ENCODE peak calls at places on chromosomes 16 and 17, in six cellular contexts. E is WTC11, R is osteocyte, V is neural crest cell, H is body of pancreas, G is epithelial cell of proximal tubule. C is an unnamed sample.

GRCh38 chr17:45006927-45007461 is 38.9 kb upstream of the C1QL1 start:
- DNase-seq in E (peak; percentile 43), R (no peak), V (no peak), H (no peak), G (no peak), C (no peak)

GRCh38 chr17:50935201-50936124 is 69.3 kb upstream of the TOB1 start:
- DNase-seq in E (no peak), R (no peak), V (no peak), H (peak; percentile 98), G (peak; percentile 75), C (no peak)

GRCh38 chr17:41663451-41664171 is 25.1 kb upstream of the EIF1 start:
- DNase-seq in E (no peak), R (no peak), V (no peak), H (no peak), G (no peak), C (no peak)

GRCh38 chr16:16071631-16072244 is 122.3 kb downstream of the ABCC1 start:
- DNase-seq in E (no peak), R (no peak), V (no peak), H (peak; percentile 88), G (no peak), C (no peak)

GRCh38 chr16:50038756-50039529 is 13.9 kb downstream of the CNEP1R1 start:
- DNase-seq in E (peak; percentile 17), R (no peak), V (no peak), H (peak; percentile 73), G (no peak), C (no peak)

GRCh38 chr16:27999687-28000086 is 63.8 kb downstream of the GSG1L start:
- DNase-seq in E (no peak), R (no peak), V (no peak), H (no peak), G (no peak), C (no peak)

GRCh38 chr16:67926181-67926742 is 5.4 kb downstream of the CTRL start:
- DNase-seq in E (peak; percentile 40), R (no peak), V (no peak), H (peak; percentile 89), G (no peak), C (no peak)

GRCh38 chr17:55348749-55349354 is 72.8 kb downstream of the MMD start:
- DNase-seq in E (peak; percentile 31), R (peak; percentile 81), V (peak; percentile 46), H (peak; percentile 44), G (no peak), C (no peak)

GRCh38 chr17:79864147-79864546 is 24.9 kb upstream of the CBX4 start:
- DNase-seq in E (no peak), R (no peak), V (no peak), H (no peak), G (no peak), C (no peak)

GRCh38 chr17:4945176-4945943 is 3.0 kb downstream of the PFN1 start:
- DNase-seq in E (no peak), R (no peak), V (no peak), H (peak; percentile 81), G (no peak), C (peak; percentile 63)

GRCh38 chr17:41650794-41651624 is 26.6 kb upstream of the KRT17 start:
- DNase-seq in E (no peak), R (no peak), V (no peak), H (no peak), G (no peak), C (no peak)

GRCh38 chr17:60902399-60902798 is 224.7 kb downstream of the BCAS3 start:
- DNase-seq in E (no peak), R (no peak), V (no peak), H (no peak), G (no peak), C (no peak)

GRCh38 chr16:22006636-22007035 is 1.3 kb upstream of the MOSMO start:
- DNase-seq in E (no peak), R (no peak), V (no peak), H (no peak), G (no peak), C (no peak)

GRCh38 chr16:66127459-66128362 is 238.8 kb upstream of the CDH5 start:
- DNase-seq in E (peak; percentile 33), R (no peak), V (peak; percentile 6), H (peak; percentile 5), G (no peak), C (no peak)

GRCh38 chr16:2091722-2092620 is 43.7 kb downstream of the PKD1 start:
- DNase-seq in E (peak; percentile 50), R (no peak), V (no peak), H (no peak), G (no peak), C (no peak)

GRCh38 chr16:59611556-59611955 is 877.4 kb upstream of the GOT2 start:
- DNase-seq in E (no peak), R (no peak), V (no peak), H (no peak), G (no peak), C (no peak)

GRCh38 chr17:82520041-82520910 is 744 bp downstream of the FOXK2 start:
- DNase-seq in E (peak; percentile 29), R (no peak), V (peak; percentile 18), H (no peak), G (no peak), C (peak; percentile 55)

GRCh38 chr16:49183911-49184310 is 97.7 kb downstream of the CBLN1 start:
- DNase-seq in E (peak; percentile 71), R (no peak), V (peak; percentile 9), H (peak; percentile 20), G (no peak), C (no peak)

GRCh38 chr16:56203052-56203451 is 11.8 kb downstream of the GNAO1 start:
- DNase-seq in E (peak; percentile 45), R (no peak), V (no peak), H (no peak), G (no peak), C (no peak)

GRCh38 chr17:80859004-80859941 is 132.4 kb upstream of the CHMP6 start:
- DNase-seq in E (no peak), R (no peak), V (no peak), H (peak; percentile 62), G (peak; percentile 41), C (no peak)

GRCh38 chr17:80212109-80212508 is 8.0 kb downstream of the SGSH start:
- DNase-seq in E (no peak), R (no peak), V (no peak), H (no peak), G (no peak), C (no peak)

GRCh38 chr17:59621771-59622170 is 2.1 kb downstream of the CLTC start:
- DNase-seq in E (no peak), R (no peak), V (no peak), H (no peak), G (no peak), C (no peak)
- TF ChIP-seq CTCF in E (no peak), R (no peak), V (no peak), H (no peak), G (no peak), C (no peak)

DNA sequence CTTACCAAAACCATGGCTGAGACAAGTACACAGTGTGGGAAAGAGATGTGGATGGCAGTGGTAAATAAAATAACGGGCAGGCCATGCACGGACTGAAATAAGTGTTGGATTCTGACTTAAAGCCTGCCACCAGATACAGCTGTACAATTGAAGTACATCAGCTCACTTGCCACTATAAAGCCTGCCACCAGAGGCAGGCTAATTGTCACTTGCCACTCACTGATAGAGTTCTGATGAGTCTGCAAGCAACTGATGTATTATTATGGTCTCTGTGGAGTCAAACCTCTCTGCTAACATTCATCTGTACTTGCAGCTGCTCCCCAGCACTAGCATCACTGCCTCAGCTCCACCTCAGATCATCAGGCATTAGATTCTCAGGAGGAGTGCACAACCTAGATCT is 93.0 kb downstream of the CYTH1 start:
- DNase-seq in E (no peak), R (no peak), V (no peak), H (no peak), G (no peak), C (no peak)
- TF ChIP-seq CTCF in E (no peak), R (peak; percentile 10), V (peak; percentile 20), H (no peak), G (peak; percentile 18), C (no peak)

GRCh38 chr17:57084802-57085447 is at the start of gene AKAP1:
- DNase-seq in E (peak; percentile 96), R (peak; percentile 99), V (peak; percentile 91), H (peak; percentile 96), G (no peak), C (peak; percentile 94)

GRCh38 chr17:57088298-57088697 is 3.3 kb downstream of the AKAP1 start:
- DNase-seq in E (no peak), R (no peak), V (no peak), H (no peak), G (no peak), C (no peak)

GRCh38 chr17:57086069-57086930 is 1.3 kb downstream of the AKAP1 start:
- DNase-seq in E (peak; percentile 36), R (no peak), V (peak; percentile 9), H (peak; percentile 33), G (no peak), C (peak; percentile 20)

GRCh38 chr17:57084361-57084801 is 665 bp upstream of the AKAP1 start:
- DNase-seq in E (no peak), R (no peak), V (no peak), H (no peak), G (no peak), C (no peak)

GRCh38 chr17:57085448-57086068 is 512 bp downstream of the AKAP1 start:
- DNase-seq in E (peak; percentile 56), R (no peak), V (peak; percentile 58), H (peak; percentile 67), G (no peak), C (no peak)
- TF ChIP-seq CTCF in E (no peak), R (peak; percentile 33), V (peak; percentile 33), H (no peak), G (peak; percentile 28), C (no peak)

GRCh38 chr16:23298290-23298689 is 3.8 kb upstream of the SCNN1B start:
- DNase-seq in E (no peak), R (no peak), V (no peak), H (no peak), G (no peak), C (no peak)

GRCh38 chr16:23304620-23305019 is 2.5 kb downstream of the SCNN1B start:
- DNase-seq in E (no peak), R (no peak), V (no peak), H (no peak), G (no peak), C (no peak)

GRCh38 chr16:23303685-23304084 is 1.6 kb downstream of the SCNN1B start:
- DNase-seq in E (no peak), R (no peak), V (no peak), H (no peak), G (no peak), C (no peak)

GRCh38 chr16:23301251-23302044 is 654 bp upstream of the SCNN1B start:
- DNase-seq in E (no peak), R (no peak), V (no peak), H (no peak), G (no peak), C (no peak)

GRCh38 chr16:23302045-23302956 is at the start of gene SCNN1B:
- DNase-seq in E (peak; percentile 58), R (no peak), V (no peak), H (no peak), G (no peak), C (no peak)
- TF ChIP-seq CTCF in E (no peak), R (no peak), V (no peak), H (no peak), G (no peak), C (no peak)